ENCODE peak calls at places on chromosomes 16 and 17, in seven cellular contexts. O, P, U, G, W, Q and Z are unnamed samples.
A peak's percentile ranks its signal among the peaks of the same experiment; 100 is the strongest.

GRCh38 chr17:31509095-31509804 is 117.8 kb downstream of the RAB11FIP4 start:
- DNase-seq in O (no peak), U (no peak), G (no peak), Q (no peak), W (no peak), P (no peak), Z (no peak)

GRCh38 chr16:79980650-79981521 is 380.3 kb upstream of the MAF start:
- DNase-seq in G (no peak), P (no peak), W (no peak), U (no peak), Q (peak; percentile 11), O (no peak), Z (no peak)

GRCh38 chr17:41894791-41895331 is 23.9 kb downstream of the ACLY start:
- DNase-seq in W (no peak), U (no peak), Q (peak; percentile 72), G (no peak), P (no peak), O (no peak), Z (no peak)

GRCh38 chr16:72876981-72877373 is 171.0 kb downstream of the ZFHX3 start:
- DNase-seq in Q (peak; percentile 77), O (no peak), P (no peak), U (no peak), G (no peak), W (no peak), Z (no peak)

GRCh38 chr16:49463529-49463928 is 89.9 kb downstream of the C16orf78 start:
- DNase-seq in U (no peak), O (no peak), W (peak; percentile 75), P (no peak), Q (no peak), G (peak; percentile 34), Z (peak; percentile 35)

GRCh38 chr17:71970312-71970711 is 150.5 kb upstream of the SOX9 start:
- DNase-seq in O (no peak), U (no peak), P (no peak), G (no peak), Q (peak; percentile 54), W (no peak), Z (no peak)

GRCh38 chr16:16143941-16144340 is 79.4 kb downstream of the ABCC6 start:
- DNase-seq in G (no peak), Q (no peak), O (no peak), P (no peak), U (no peak), W (no peak), Z (no peak)

GRCh38 chr17:77314601-77315000 is 173.8 kb downstream of the SEC14L1 start:
- DNase-seq in O (no peak), Q (no peak), U (no peak), W (no peak), G (peak; percentile 59), P (no peak), Z (peak; percentile 32)

GRCh38 chr16:534856-535445 is 7.4 kb downstream of the CAPN15 start:
- DNase-seq in O (no peak), U (no peak), G (peak; percentile 72), W (no peak), P (no peak), Q (no peak), Z (no peak)

GRCh38 chr17:16178836-16179235 is 36.5 kb downstream of the NCOR1 start:
- DNase-seq in U (no peak), W (no peak), Q (peak; percentile 21), G (no peak), O (no peak), P (no peak), Z (no peak)

GRCh38 chr16:66619534-66620418 is 15.3 kb downstream of the CMTM3 start:
- DNase-seq in Q (peak; percentile 86), P (no peak), U (no peak), W (no peak), G (no peak), O (peak; percentile 77), Z (no peak)

GRCh38 chr17:30363715-30364202 is 15.0 kb upstream of the CPD start:
- DNase-seq in U (no peak), G (no peak), W (peak; percentile 64), O (no peak), Q (peak; percentile 81), P (no peak), Z (no peak)

GRCh38 chr17:55432358-55433028 is 10.9 kb upstream of the MMD start:
- DNase-seq in Q (peak; percentile 58), W (no peak), U (no peak), P (no peak), G (no peak), O (no peak), Z (no peak)

GRCh38 chr16:19936431-19936830 is 51.8 kb upstream of the GPRC5B start:
- DNase-seq in Q (no peak), W (no peak), G (no peak), O (no peak), U (no peak), P (no peak), Z (no peak)

GRCh38 chr16:88440686-88441405 is 12.2 kb upstream of the ZFPM1 start:
- DNase-seq in O (no peak), Q (no peak), W (no peak), U (no peak), G (no peak), P (no peak), Z (no peak)

GRCh38 chr16:81451753-81452680 is 7.4 kb downstream of the CMIP start:
- DNase-seq in W (peak; percentile 35), Q (no peak), U (no peak), P (peak; percentile 51), O (no peak), G (no peak), Z (peak; percentile 80)

GRCh38 chr17:18224428-18225120 is 861 bp upstream of the LLGL1 start:
- DNase-seq in U (peak; percentile 42), W (no peak), P (peak; percentile 24), Q (peak; percentile 14), O (peak; percentile 39), G (peak; percentile 95), Z (no peak)

GRCh38 chr16:22139008-22139407 is 23.3 kb upstream of the SDR42E2 start:
- DNase-seq in G (no peak), O (no peak), P (no peak), W (no peak), Q (no peak), U (no peak), Z (peak; percentile 77)

GRCh38 chr17:35898283-35899070 is 18.3 kb upstream of the CCL5 start:
- DNase-seq in O (no peak), G (no peak), P (peak; percentile 9), U (peak; percentile 28), W (no peak), Q (no peak), Z (no peak)

GRCh38 chr17:32197987-32198386 is 55.7 kb downstream of the RHOT1 start:
- DNase-seq in O (no peak), Q (no peak), U (no peak), G (no peak), W (no peak), P (no peak), Z (no peak)

DNA sequence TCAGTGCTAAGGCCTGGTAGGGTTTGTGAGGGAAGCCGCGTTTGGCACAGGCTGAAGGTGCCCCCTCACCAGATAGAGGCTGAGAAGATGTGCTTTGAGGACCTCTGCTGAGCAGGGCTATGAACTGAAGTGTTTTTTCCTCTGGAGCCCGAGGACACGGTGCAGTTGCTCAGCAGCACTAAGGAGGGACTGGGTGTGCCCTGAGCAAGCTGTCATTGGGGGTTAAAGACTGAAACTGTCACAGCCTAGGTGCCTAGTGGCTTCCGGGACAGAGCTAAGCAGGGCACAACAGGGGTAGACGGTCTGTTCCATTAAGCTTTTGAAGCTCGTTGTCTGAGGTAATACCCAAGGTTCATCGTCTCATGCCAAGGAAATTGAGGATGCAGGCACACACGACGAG is 24.8 kb upstream of the ASGR2 start:
- DNase-seq in O (no peak), G (no peak), W (no peak), Q (no peak), P (no peak), U (no peak), Z (no peak)
- H3K27me3 ChIP-seq in O (no peaks in the 10 kb centered on the region), G (peaks cover 4% of the 10 kb centered on the region), W (no peaks in the 10 kb centered on the region), Q (peaks cover 26% of the 10 kb centered on the region), P (peaks cover 71% of the 10 kb centered on the region), U (peaks cover 95% of the 10 kb centered on the region), Z (peaks cover 38% of the 10 kb centered on the region)

GRCh38 chr17:65447823-65448222 is 113.6 kb downstream of the AXIN2 start:
- DNase-seq in U (no peak), W (no peak), P (no peak), G (no peak), O (no peak), Q (no peak), Z (no peak)

GRCh38 chr17:65446043-65446442 is 115.4 kb downstream of the AXIN2 start:
- DNase-seq in P (no peak), U (no peak), W (no peak), G (no peak), O (no peak), Q (no peak), Z (no peak)

GRCh38 chr17:65444049-65444448 is 117.4 kb downstream of the AXIN2 start:
- DNase-seq in W (no peak), U (no peak), Q (no peak), O (no peak), G (no peak), P (no peak), Z (no peak)

GRCh38 chr17:65449495-65449894 is 112.0 kb downstream of the AXIN2 start:
- DNase-seq in O (no peak), U (no peak), W (no peak), G (no peak), P (no peak), Q (no peak), Z (no peak)

DNA sequence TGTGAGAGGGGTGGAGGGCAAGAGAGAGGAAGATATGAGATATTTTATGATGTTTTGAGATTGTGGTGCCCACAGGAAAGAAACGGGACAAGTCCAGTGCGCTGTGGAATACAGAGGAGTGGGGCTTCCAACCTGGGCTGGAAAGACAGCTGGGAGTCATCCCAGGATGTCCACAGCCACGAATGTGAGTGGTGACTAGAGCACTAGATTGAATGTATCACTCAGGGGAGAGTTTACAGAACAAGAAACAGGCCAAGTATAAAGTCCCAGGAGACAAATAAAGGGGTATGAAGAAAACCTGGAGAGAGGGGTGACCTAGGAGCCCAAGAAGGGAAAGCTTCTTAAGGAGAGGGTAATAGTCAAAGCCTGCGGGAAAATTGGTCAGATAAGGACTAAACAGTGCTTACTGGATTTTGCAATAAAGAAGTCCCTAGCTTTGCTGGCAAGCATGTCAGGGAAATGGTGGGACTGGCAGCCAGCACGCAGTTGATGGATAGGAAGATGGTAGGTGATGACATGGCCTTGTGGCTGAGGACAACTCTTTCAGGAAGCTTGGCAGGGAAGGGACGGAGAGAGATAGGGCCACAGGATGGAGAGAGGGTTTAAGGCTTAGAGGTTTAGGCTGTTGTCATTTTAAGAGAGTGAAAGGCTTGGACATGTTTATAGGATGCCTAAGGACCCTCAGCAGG is 114.5 kb downstream of the AXIN2 start:
- DNase-seq in O (no peak), P (no peak), U (no peak), W (no peak), Q (no peak), G (no peak), Z (no peak)
- H3K27me3 ChIP-seq in O (no peaks in the 10 kb centered on the region), P (peaks cover 15% of the 10 kb centered on the region), U (peaks cover 10% of the 10 kb centered on the region), W (no peaks in the 10 kb centered on the region), Q (peaks cover 9% of the 10 kb centered on the region), G (no peaks in the 10 kb centered on the region), Z (no peaks in the 10 kb centered on the region)

DNA sequence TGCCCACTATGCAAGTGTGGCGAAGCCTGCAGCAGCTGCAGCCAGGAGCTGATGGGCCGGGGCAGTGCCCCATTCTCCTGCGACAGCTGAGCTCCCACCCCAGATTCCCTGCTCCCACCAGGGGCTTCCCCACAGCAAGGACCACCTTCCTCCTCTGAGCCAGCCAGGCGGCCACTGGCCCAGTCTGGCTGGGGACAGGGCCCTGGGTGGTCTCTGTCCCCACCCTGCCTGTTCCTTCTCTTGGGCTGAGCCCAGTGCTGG is 5.6 kb upstream of the NPTX1 start:
- DNase-seq in W (no peak), O (no peak), Q (no peak), G (no peak), P (no peak), U (no peak), Z (peak; percentile 47)
- H3K27me3 ChIP-seq in W (peaks cover 53% of the 10 kb centered on the region), O (peaks cover 100% of the 10 kb centered on the region), Q (peaks cover 31% of the 10 kb centered on the region), G (peaks cover 48% of the 10 kb centered on the region), P (peaks cover 94% of the 10 kb centered on the region), U (peaks cover 99% of the 10 kb centered on the region), Z (peaks cover 49% of the 10 kb centered on the region)

GRCh38 chr17:7982171-7982570 is 20.2 kb upstream of the GUCY2D start:
- DNase-seq in U (no peak), W (no peak), G (no peak), Q (peak; percentile 81), O (no peak), P (no peak), Z (no peak)
- H3K27me3 ChIP-seq in U (peaks cover 72% of the 10 kb centered on the region), W (no peaks in the 10 kb centered on the region), G (no peaks in the 10 kb centered on the region), Q (no peaks in the 10 kb centered on the region), O (no peaks in the 10 kb centered on the region), P (peaks cover 47% of the 10 kb centered on the region), Z (peaks cover 7% of the 10 kb centered on the region)